ENCODE peak calls at places on chromosomes 11 and 22, in five cellular contexts. U is GM13977; M is stimulated activated CD8-positive, alpha-beta memory T cell treated with anti-CD3 and anti-CD28 coated beads, Interleukin-15, amount 100 ng/mL, for 24 hours; P is endothelial cell; H is activated gamma-delta T cell treated with anti-CD3 and anti-CD28 coated beads, Interleukin-2, amount 50 U/mL, for 16 hours. E is an unnamed sample.

GRCh38 chr11:61065955-61066638 is 36.2 kb upstream of the CD5 start:
- DNase-seq in H (no peak), M (no peak), U (no peak), P (no peak), E (no peak)

GRCh38 chr22:46502346-46502745 is 35.1 kb downstream of the CELSR1 start:
- DNase-seq in M (no peak), P (no peak), H (no peak), U (no peak), E (no peak)

GRCh38 chr11:70297341-70297740 is 26.9 kb downstream of the PPFIA1 start:
- DNase-seq in U (peak), M (no peak), H (no peak), P (no peak), E (no peak)

GRCh38 chr11:45060707-45061106 is 85.7 kb upstream of the PRDM11 start:
- DNase-seq in H (no peak), U (no peak), P (no peak), M (no peak), E (no peak)

GRCh38 chr11:42345933-42346332 is 886.5 kb upstream of the LRRC4C start:
- DNase-seq in M (no peak), H (no peak), U (no peak), P (no peak), E (no peak)

GRCh38 chr11:125155767-125156166 is 8.8 kb upstream of the PKNOX2 start:
- DNase-seq in U (no peak), M (no peak), P (no peak), H (no peak), E (no peak)

GRCh38 chr11:57513911-57514537 is 1.5 kb downstream of the SLC43A1 start:
- DNase-seq in P (peak), U (peak), M (peak), H (no peak), E (peak)

GRCh38 chr11:126358763-126359160 is 3.3 kb downstream of the ST3GAL4 start:
- DNase-seq in M (no peak), H (no peak), U (no peak), P (no peak), E (no peak)

GRCh38 chr11:74162688-74163467 is 7.9 kb downstream of the C2CD3 start:
- DNase-seq in U (peak), H (no peak), M (no peak), P (no peak), E (no peak)

GRCh38 chr11:91730071-91730470 is 494.5 kb upstream of the FAT3 start:
- DNase-seq in P (no peak), H (no peak), M (no peak), U (no peak), E (no peak)

GRCh38 chr11:75326439-75326810 is 25.0 kb downstream of the ARRB1 start:
- DNase-seq in H (peak), P (no peak), U (no peak), M (no peak), E (no peak)

GRCh38 chr11:65872555-65873279 is at the start of gene EFEMP2:
- DNase-seq in H (no peak), U (no peak), P (peak), M (no peak), E (peak)

GRCh38 chr11:67439321-67440228 is 2.1 kb upstream of the PTPRCAP start:
- DNase-seq in M (no peak), P (no peak), H (no peak), U (no peak), E (no peak)

GRCh38 chr22:49422668-49423067 is 405.0 kb downstream of the BRD1 start:
- DNase-seq in P (no peak), M (no peak), H (no peak), U (no peak), E (no peak)

GRCh38 chr11:132994038-132994502 is 538.2 kb downstream of the OPCML start:
- DNase-seq in U (no peak), H (no peak), P (no peak), M (no peak), E (peak)

GRCh38 chr11:119694334-119694733 is 34.7 kb downstream of the NECTIN1 start:
- DNase-seq in P (no peak), H (no peak), M (no peak), U (peak), E (no peak)

GRCh38 chr11:7696424-7696823 is 9.9 kb downstream of the OVCH2 start:
- DNase-seq in P (no peak), M (no peak), H (no peak), U (no peak), E (no peak)

GRCh38 chr11:134037093-134037908 is 31.6 kb upstream of the JAM3 start:
- DNase-seq in U (peak), P (peak), M (peak), H (no peak), E (peak)

GRCh38 chr11:2929880-2930704 is 872 bp upstream of the PHLDA2 start:
- DNase-seq in P (peak), H (no peak), M (no peak), U (peak), E (peak)

GRCh38 chr11:125938418-125938817 is 7.4 kb upstream of the VSIG10L2 start:
- DNase-seq in M (no peak), P (no peak), H (no peak), U (no peak), E (no peak)

GRCh38 chr11:110818032-110818687 is 105.9 kb upstream of the ARHGAP20 start:
- DNase-seq in U (no peak), P (no peak), M (no peak), H (no peak), E (peak)

GRCh38 chr11:67048515-67048914 is 8.1 kb upstream of the RHOD start:
- DNase-seq in U (no peak), M (no peak), P (no peak), H (no peak), E (no peak)

GRCh38 chr22:37639771-37640590 is 512 bp downstream of the SH3BP1 start:
- DNase-seq in U (peak), H (no peak), M (no peak), P (no peak), E (no peak)

GRCh38 chr22:26953380-26953807 is 296.0 kb downstream of the MIAT start:
- DNase-seq in M (no peak), U (no peak), P (no peak), H (no peak), E (peak)